ENCODE peak calls at places on chromosomes 13 and 19, in nine cellular contexts. One of them, this sample, is unnamed.

GRCh38 chr13:74077375-74077774 is 56.8 kb downstream of the KLF12 start:
- ATAC-seq in T-helper 17 cell: no peak
- ATAC-seq in T-cell: no peak
- ATAC-seq in CD4-positive, alpha-beta T cell: no peak
- ATAC-seq in pancreas: no peak
- ATAC-seq in CD8-positive, alpha-beta T cell: no peak
- ATAC-seq in Panc1: no peak
- ATAC-seq in activated naive CD4-positive, alpha-beta T cell treated with anti-CD3 and anti-CD28 coated beads, Interleukin-2, amount 50 U/mL, for 72 hours: no peak
- ATAC-seq in left colon: no peak
- ATAC-seq in this sample: no peak

GRCh38 chr19:42193706-42194105 is 23.8 kb downstream of the DEDD2 start:
- ATAC-seq in T-helper 17 cell: no peak
- ATAC-seq in T-cell: no peak
- ATAC-seq in CD4-positive, alpha-beta T cell: no peak
- ATAC-seq in pancreas: peak; percentile 36
- ATAC-seq in CD8-positive, alpha-beta T cell: no peak
- ATAC-seq in Panc1: no peak
- ATAC-seq in activated naive CD4-positive, alpha-beta T cell treated with anti-CD3 and anti-CD28 coated beads, Interleukin-2, amount 50 U/mL, for 72 hours: no peak
- ATAC-seq in left colon: peak; percentile 35
- ATAC-seq in this sample: no peak

GRCh38 chr13:19606152-19606551 is 27.3 kb upstream of the MPHOSPH8 start:
- ATAC-seq in T-helper 17 cell: no peak
- ATAC-seq in T-cell: no peak
- ATAC-seq in CD4-positive, alpha-beta T cell: no peak
- ATAC-seq in pancreas: no peak
- ATAC-seq in CD8-positive, alpha-beta T cell: no peak
- ATAC-seq in Panc1: no peak
- ATAC-seq in activated naive CD4-positive, alpha-beta T cell treated with anti-CD3 and anti-CD28 coated beads, Interleukin-2, amount 50 U/mL, for 72 hours: no peak
- ATAC-seq in left colon: no peak
- ATAC-seq in this sample: no peak

GRCh38 chr13:102968572-102969228 is 97.5 kb downstream of the SLC10A2 start:
- ATAC-seq in T-helper 17 cell: no peak
- ATAC-seq in T-cell: no peak
- ATAC-seq in CD4-positive, alpha-beta T cell: no peak
- ATAC-seq in pancreas: no peak
- ATAC-seq in CD8-positive, alpha-beta T cell: no peak
- ATAC-seq in Panc1: no peak
- ATAC-seq in activated naive CD4-positive, alpha-beta T cell treated with anti-CD3 and anti-CD28 coated beads, Interleukin-2, amount 50 U/mL, for 72 hours: no peak
- ATAC-seq in left colon: no peak
- ATAC-seq in this sample: peak; percentile 31

GRCh38 chr19:16136185-16137067 is 7.1 kb upstream of the HSH2D start:
- ATAC-seq in T-helper 17 cell: no peak
- ATAC-seq in T-cell: no peak
- ATAC-seq in CD4-positive, alpha-beta T cell: no peak
- ATAC-seq in pancreas: peak; percentile 64
- ATAC-seq in CD8-positive, alpha-beta T cell: no peak
- ATAC-seq in Panc1: no peak
- ATAC-seq in activated naive CD4-positive, alpha-beta T cell treated with anti-CD3 and anti-CD28 coated beads, Interleukin-2, amount 50 U/mL, for 72 hours: no peak
- ATAC-seq in left colon: peak; percentile 62
- ATAC-seq in this sample: no peak

GRCh38 chr13:106110241-106110855 is 425.1 kb downstream of the EFNB2 start:
- ATAC-seq in T-helper 17 cell: no peak
- ATAC-seq in T-cell: no peak
- ATAC-seq in CD4-positive, alpha-beta T cell: no peak
- ATAC-seq in pancreas: no peak
- ATAC-seq in CD8-positive, alpha-beta T cell: no peak
- ATAC-seq in Panc1: no peak
- ATAC-seq in activated naive CD4-positive, alpha-beta T cell treated with anti-CD3 and anti-CD28 coated beads, Interleukin-2, amount 50 U/mL, for 72 hours: no peak
- ATAC-seq in left colon: no peak
- ATAC-seq in this sample: no peak

GRCh38 chr13:110689041-110689440 is 16.9 kb downstream of the CARS2 start:
- ATAC-seq in T-helper 17 cell: no peak
- ATAC-seq in T-cell: no peak
- ATAC-seq in CD4-positive, alpha-beta T cell: no peak
- ATAC-seq in pancreas: no peak
- ATAC-seq in CD8-positive, alpha-beta T cell: no peak
- ATAC-seq in Panc1: no peak
- ATAC-seq in activated naive CD4-positive, alpha-beta T cell treated with anti-CD3 and anti-CD28 coated beads, Interleukin-2, amount 50 U/mL, for 72 hours: no peak
- ATAC-seq in left colon: no peak
- ATAC-seq in this sample: no peak

GRCh38 chr13:79658333-79658975 is 177.5 kb downstream of the NDFIP2 start:
- ATAC-seq in T-helper 17 cell: no peak
- ATAC-seq in T-cell: no peak
- ATAC-seq in CD4-positive, alpha-beta T cell: no peak
- ATAC-seq in pancreas: no peak
- ATAC-seq in CD8-positive, alpha-beta T cell: no peak
- ATAC-seq in Panc1: no peak
- ATAC-seq in activated naive CD4-positive, alpha-beta T cell treated with anti-CD3 and anti-CD28 coated beads, Interleukin-2, amount 50 U/mL, for 72 hours: no peak
- ATAC-seq in left colon: no peak
- ATAC-seq in this sample: no peak